ENCODE peak calls at places on chromosomes 12 and 14, in eight cellular contexts. E is stomach; Z is kidney; P is heart right ventricle; W is CD4-positive, CD25-positive, alpha-beta regulatory T cell; O is C1 segment of cervical spinal cord; V is activated gamma-delta T cell; G is left colon. C is an unnamed sample.

GRCh38 chr12:67921286-67921685 is 68.0 kb upstream of the IFNG-AS1 start:
- DNase-seq in V (no peak), W (no peak), O (no peak), Z (no peak), P (no peak), E (no peak), G (no peak), C (no peak)

GRCh38 chr14:65949711-65950516 is 536.3 kb upstream of the CCDC196 start:
- DNase-seq in E (peak), O (no peak), G (peak), W (peak), P (peak), Z (peak), V (no peak), C (no peak)

GRCh38 chr14:69135133-69135532 is 17.8 kb downstream of the DCAF5 start:
- DNase-seq in E (no peak), P (no peak), W (no peak), G (no peak), O (no peak), Z (no peak), V (no peak), C (no peak)

GRCh38 chr14:24861083-24861630 is 188.8 kb downstream of the STXBP6 start:
- DNase-seq in E (no peak), P (no peak), G (no peak), W (no peak), Z (no peak), O (no peak), V (no peak), C (no peak)

GRCh38 chr12:131800594-131801135 is 27.5 kb upstream of the MMP17 start:
- DNase-seq in O (no peak), G (no peak), W (no peak), P (no peak), E (no peak), V (no peak), Z (no peak), C (no peak)

GRCh38 chr14:70567791-70568190 is 32.7 kb downstream of the MED6 start:
- DNase-seq in O (no peak), V (no peak), E (no peak), Z (no peak), G (no peak), W (peak), P (no peak), C (peak)

GRCh38 chr12:26317942-26318565 is 122.7 kb downstream of the SSPN start:
- DNase-seq in Z (no peak), V (no peak), W (peak), O (no peak), E (no peak), G (no peak), P (no peak), C (no peak)

GRCh38 chr12:109944975-109945374 is 44.9 kb downstream of the TCHP start:
- DNase-seq in V (no peak), W (no peak), G (no peak), Z (no peak), E (no peak), P (peak), O (peak), C (no peak)

GRCh38 chr14:103400537-103400936 is 15.3 kb downstream of the MARK3 start:
- DNase-seq in Z (no peak), E (no peak), G (no peak), V (no peak), W (no peak), O (no peak), P (no peak), C (no peak)

GRCh38 chr14:22282429-22282828 is 306.6 kb downstream of the DAD1 start:
- DNase-seq in W (no peak), E (no peak), P (no peak), Z (no peak), G (no peak), V (no peak), O (no peak), C (no peak)

GRCh38 chr12:91565246-91565645 is 382.6 kb upstream of the DCN start:
- DNase-seq in G (no peak), W (peak), Z (no peak), V (no peak), P (no peak), E (no peak), O (no peak), C (no peak)

GRCh38 chr14:75615200-75615599 is 36.8 kb downstream of the FLVCR2 start:
- DNase-seq in E (no peak), P (peak), O (peak), G (no peak), W (no peak), V (no peak), Z (no peak), C (no peak)

GRCh38 chr14:31998220-31998559 is 78.9 kb upstream of the ARHGAP5 start:
- DNase-seq in G (no peak), P (no peak), E (no peak), O (no peak), W (no peak), V (no peak), Z (no peak), C (no peak)

GRCh38 chr12:66191547-66192126 is 2.6 kb downstream of the IRAK3 start:
- DNase-seq in E (no peak), G (no peak), P (no peak), O (no peak), V (no peak), W (no peak), Z (no peak), C (no peak)

GRCh38 chr12:75345531-75345930 is 11.1 kb downstream of the GLIPR1L1 start:
- DNase-seq in W (no peak), V (no peak), Z (no peak), E (no peak), O (no peak), P (no peak), G (no peak), C (no peak)

GRCh38 chr14:57746563-57746962 is 119.3 kb downstream of the SLC35F4 start:
- DNase-seq in G (no peak), W (no peak), O (no peak), P (no peak), Z (no peak), E (no peak), V (no peak), C (no peak)

GRCh38 chr12:30201301-30202160 is 417.8 kb upstream of the TMTC1 start:
- DNase-seq in E (peak), O (no peak), Z (peak), G (no peak), V (no peak), P (no peak), W (no peak), C (no peak)

GRCh38 chr12:87931764-87932163 is 97.4 kb downstream of the C12orf50 start:
- DNase-seq in Z (no peak), E (no peak), O (no peak), V (no peak), W (no peak), G (no peak), P (no peak), C (peak)

GRCh38 chr14:76937181-76938091 is 91.1 kb downstream of the IRF2BPL start:
- DNase-seq in E (peak), G (no peak), O (no peak), Z (no peak), W (no peak), V (no peak), P (peak), C (peak)

GRCh38 chr12:25585021-25585523 is 32.0 kb upstream of the LMNTD1 start:
- DNase-seq in Z (no peak), E (no peak), P (no peak), V (no peak), W (no peak), G (no peak), O (peak), C (no peak)

GRCh38 chr12:57759360-57759980 is 4.6 kb downstream of the MARCHF9 start:
- DNase-seq in Z (peak), G (no peak), P (no peak), O (no peak), W (peak), V (no peak), E (no peak), C (no peak)

GRCh38 chr14:21069388-21070082 is 569 bp upstream of the ARHGEF40 start:
- DNase-seq in W (no peak), P (peak), V (no peak), G (no peak), Z (peak), E (no peak), O (peak), C (no peak)

GRCh38 chr14:95564060-95564459 is 29.2 kb downstream of the GLRX5 start:
- DNase-seq in O (peak), W (no peak), Z (no peak), V (no peak), E (no peak), P (no peak), G (no peak), C (no peak)

GRCh38 chr12:113940357-113940756 is 25.8 kb downstream of the RBM19 start:
- DNase-seq in E (no peak), G (no peak), P (no peak), W (no peak), O (no peak), Z (no peak), V (no peak), C (no peak)

GRCh38 chr12:70919597-70920035 is 922 bp downstream of the PTPRR start:
- DNase-seq in G (no peak), W (no peak), V (no peak), P (no peak), O (no peak), E (no peak), Z (no peak), C (no peak)

GRCh38 chr12:60101715-60102114 is 505.9 kb downstream of the SLC16A7 start:
- DNase-seq in O (no peak), W (no peak), G (no peak), Z (no peak), V (no peak), E (no peak), P (no peak), C (no peak)

GRCh38 chr12:69007858-69008314 is 74.9 kb upstream of the CPM start:
- DNase-seq in P (no peak), W (no peak), O (no peak), G (peak), V (no peak), E (no peak), Z (no peak), C (no peak)

GRCh38 chr12:125346361-125346760 is 281.1 kb downstream of the AACS start:
- DNase-seq in V (no peak), E (no peak), G (no peak), W (no peak), Z (no peak), P (no peak), O (no peak), C (no peak)

GRCh38 chr14:70665448-70666363 is 24.0 kb downstream of the TTC9 start:
- DNase-seq in V (no peak), P (no peak), E (peak), G (peak), W (peak), Z (peak), O (no peak), C (no peak)

GRCh38 chr12:131865196-131865875 is 29.1 kb upstream of the ULK1 start:
- DNase-seq in G (no peak), Z (peak), E (no peak), V (no peak), P (no peak), O (no peak), W (no peak), C (no peak)

GRCh38 chr12:11705010-11705409 is 55.5 kb downstream of the ETV6 start:
- DNase-seq in Z (no peak), G (no peak), O (no peak), W (no peak), P (no peak), V (no peak), E (no peak), C (peak)

GRCh38 chr14:50667491-50668007 is 557 bp downstream of the SAV1 start:
- DNase-seq in G (peak), E (peak), V (peak), W (peak), P (no peak), O (no peak), Z (no peak), C (no peak)

GRCh38 chr12:102702447-102703114 is 214.5 kb downstream of the PAH start:
- DNase-seq in P (peak), W (peak), E (peak), G (peak), O (no peak), Z (no peak), V (no peak), C (peak)

GRCh38 chr14:93753647-93754046 is 34.6 kb downstream of the PRIMA1 start:
- DNase-seq in Z (no peak), O (no peak), G (no peak), P (no peak), E (no peak), W (no peak), V (no peak), C (no peak)

GRCh38 chr14:22276913-22277816 is 311.9 kb downstream of the DAD1 start:
- DNase-seq in Z (no peak), G (no peak), P (no peak), V (no peak), W (no peak), O (no peak), E (no peak), C (no peak)

GRCh38 chr12:95848575-95849388 is 10.0 kb upstream of the SNRPF start:
- DNase-seq in P (no peak), V (no peak), G (peak), W (peak), Z (no peak), O (no peak), E (peak), C (no peak)